ENCODE peak calls at places on chromosomes 13 and 19, in six cellular contexts. X is GM23338, Y is hepatocyte, D is HCT116, P is MM.1S, R is GM23248. E is an unnamed sample.

GRCh38 chr19:7074705-7075282 is 5.3 kb downstream of the ZNF557 start:
- DNase-seq in X (no peak), Y (no peak), D (no peak), P (no peak), R (no peak), E (no peak)

GRCh38 chr19:49442354-49442753 is 1.0 kb upstream of the SLC17A7 start:
- DNase-seq in X (peak; percentile 86), Y (no peak), D (no peak), P (no peak), R (peak; percentile 36), E (peak; percentile 67)

GRCh38 chr19:23914402-23915286 is at the start of gene ZNF726:
- DNase-seq in X (peak; percentile 4), Y (no peak), D (no peak), P (peak; percentile 86), R (peak; percentile 96), E (no peak)

GRCh38 chr19:28400953-28401671 is 811.8 kb downstream of the UQCRFS1 start:
- DNase-seq in X (no peak), Y (no peak), D (no peak), P (no peak), R (no peak), E (no peak)

GRCh38 chr19:5498817-5499535 is 43.8 kb downstream of the ZNRF4 start:
- DNase-seq in X (peak; percentile 87), Y (no peak), D (no peak), P (no peak), R (no peak), E (peak; percentile 96)

GRCh38 chr13:97256343-97256783 is 34.2 kb downstream of the MBNL2 start:
- DNase-seq in X (no peak), Y (peak; percentile 80), D (peak; percentile 98), P (no peak), R (peak; percentile 93), E (no peak)

GRCh38 chr19:58326501-58326913 is 287 bp upstream of the ZSCAN22 start:
- DNase-seq in X (no peak), Y (no peak), D (no peak), P (no peak), R (no peak), E (no peak)

GRCh38 chr19:4723465-4724251 is at the start of gene DPP9:
- DNase-seq in X (peak; percentile 98), Y (peak; percentile 99), D (peak; percentile 98), P (peak; percentile 100), R (peak; percentile 98), E (peak; percentile 99)

GRCh38 chr13:97913206-97913605 is 40.3 kb upstream of the IPO5 start:
- DNase-seq in X (no peak), Y (no peak), D (no peak), P (no peak), R (peak; percentile 53), E (no peak)

GRCh38 chr19:6516659-6517291 is 14.1 kb upstream of the TNFSF9 start:
- DNase-seq in X (peak; percentile 97), Y (peak; percentile 96), D (peak; percentile 66), P (peak; percentile 92), R (peak; percentile 94), E (peak; percentile 96)

GRCh38 chr13:83780201-83780600 is 102.1 kb downstream of the SLITRK1 start:
- DNase-seq in X (peak; percentile 82), Y (peak; percentile 43), D (peak; percentile 0), P (peak; percentile 34), R (peak; percentile 66), E (peak; percentile 39)

GRCh38 chr13:112972867-112973576 is 4.0 kb downstream of the MCF2L start:
- DNase-seq in X (no peak), Y (no peak), D (no peak), P (no peak), R (no peak), E (no peak)

GRCh38 chr19:2491130-2491801 is 15.3 kb downstream of the GADD45B start:
- DNase-seq in X (no peak), Y (peak; percentile 46), D (no peak), P (peak; percentile 79), R (peak; percentile 95), E (no peak)

GRCh38 chr13:110246530-110246929 is 60.4 kb downstream of the COL4A1 start:
- DNase-seq in X (no peak), Y (no peak), D (no peak), P (no peak), R (no peak), E (no peak)

DNA sequence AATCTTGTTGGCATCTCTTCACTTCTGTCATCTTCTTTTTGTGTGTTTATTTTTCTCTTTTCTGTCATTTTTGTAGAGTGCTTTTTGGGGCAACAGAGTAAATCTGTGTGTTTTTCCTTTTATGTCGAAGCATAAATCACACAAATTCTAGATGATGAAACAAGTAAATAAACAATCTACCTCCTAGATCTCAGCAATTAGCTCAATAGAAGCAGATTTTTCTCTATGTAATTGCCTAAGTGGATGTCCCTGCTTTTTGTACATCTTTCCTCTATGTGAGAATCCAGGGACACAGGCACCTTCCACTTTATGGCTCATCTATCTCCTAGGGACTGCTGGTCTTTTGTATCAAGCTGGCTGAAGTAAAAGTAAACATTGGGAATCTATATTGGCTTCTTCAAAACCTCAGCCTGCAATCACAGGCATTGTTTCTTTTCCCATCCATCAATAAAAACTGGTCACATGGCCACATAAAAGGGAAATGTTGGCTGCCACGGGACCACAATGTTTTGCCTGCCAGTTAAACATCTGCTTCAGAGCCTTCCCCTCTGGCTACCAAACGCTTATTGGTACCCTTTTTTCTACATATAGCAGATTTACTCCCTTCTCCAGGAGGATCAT is 323.8 kb downstream of the LMO7 start:
- DNase-seq in X (no peak), Y (no peak), D (no peak), P (no peak), R (no peak), E (no peak)
- TF ChIP-seq EZH2 in X (no peak), Y (no peak), D (no peak), P (no peak), R (no peak), E (no peak)

DNA sequence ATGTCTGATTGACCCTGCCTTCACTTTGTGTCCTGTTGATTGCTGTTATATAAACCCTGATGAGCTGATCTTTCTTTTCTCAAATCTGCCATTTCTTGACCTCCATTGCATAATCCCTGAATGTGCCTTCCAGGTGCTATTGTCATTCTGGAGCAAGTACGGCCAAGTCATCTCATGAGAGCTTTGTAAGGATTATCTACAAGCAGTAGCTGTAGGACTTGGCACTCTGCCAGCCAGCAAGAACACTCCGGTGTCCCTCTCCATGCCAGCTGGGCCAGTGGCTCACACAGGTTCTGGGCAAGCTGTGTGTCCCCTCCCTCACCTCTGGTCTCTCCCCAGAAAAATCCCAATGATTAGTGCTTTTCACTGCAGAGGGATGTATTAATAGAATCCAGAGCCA is 348.1 kb downstream of the FOXO1 start:
- DNase-seq in X (no peak), Y (peak; percentile 31), D (no peak), P (no peak), R (peak; percentile 15), E (no peak)
- TF ChIP-seq EZH2phosphoT487 in X (no peak), Y (no peak), D (no peak), P (no peak), R (no peak), E (no peak)

GRCh38 chr13:32315255-32316029 is at the start of the genes BRCA2 and ZAR1L:
- DNase-seq in X (peak; percentile 97), Y (peak; percentile 95), D (peak; percentile 77), P (peak; percentile 87), R (peak; percentile 97), E (peak; percentile 89)
- TF ChIP-seq EZH2 in X (no peak), Y (no peak), D (no peak), P (no peak), R (no peak), E (no peak)

GRCh38 chr19:1063909-1064660 is 2.9 kb upstream of the ARHGAP45 start:
- DNase-seq in X (peak; percentile 82), Y (no peak), D (no peak), P (no peak), R (no peak), E (no peak)

GRCh38 chr19:1064661-1065605 is 2.0 kb upstream of the ARHGAP45 start:
- DNase-seq in X (peak; percentile 90), Y (peak; percentile 84), D (peak; percentile 56), P (peak; percentile 83), R (peak; percentile 86), E (peak; percentile 87)

GRCh38 chr19:1061987-1062386 is 5.0 kb upstream of the ARHGAP45 start:
- DNase-seq in X (no peak), Y (no peak), D (no peak), P (no peak), R (no peak), E (no peak)

GRCh38 chr19:1062387-1063029 is 4.5 kb upstream of the ARHGAP45 start:
- DNase-seq in X (peak; percentile 51), Y (no peak), D (no peak), P (no peak), R (no peak), E (no peak)

DNA sequence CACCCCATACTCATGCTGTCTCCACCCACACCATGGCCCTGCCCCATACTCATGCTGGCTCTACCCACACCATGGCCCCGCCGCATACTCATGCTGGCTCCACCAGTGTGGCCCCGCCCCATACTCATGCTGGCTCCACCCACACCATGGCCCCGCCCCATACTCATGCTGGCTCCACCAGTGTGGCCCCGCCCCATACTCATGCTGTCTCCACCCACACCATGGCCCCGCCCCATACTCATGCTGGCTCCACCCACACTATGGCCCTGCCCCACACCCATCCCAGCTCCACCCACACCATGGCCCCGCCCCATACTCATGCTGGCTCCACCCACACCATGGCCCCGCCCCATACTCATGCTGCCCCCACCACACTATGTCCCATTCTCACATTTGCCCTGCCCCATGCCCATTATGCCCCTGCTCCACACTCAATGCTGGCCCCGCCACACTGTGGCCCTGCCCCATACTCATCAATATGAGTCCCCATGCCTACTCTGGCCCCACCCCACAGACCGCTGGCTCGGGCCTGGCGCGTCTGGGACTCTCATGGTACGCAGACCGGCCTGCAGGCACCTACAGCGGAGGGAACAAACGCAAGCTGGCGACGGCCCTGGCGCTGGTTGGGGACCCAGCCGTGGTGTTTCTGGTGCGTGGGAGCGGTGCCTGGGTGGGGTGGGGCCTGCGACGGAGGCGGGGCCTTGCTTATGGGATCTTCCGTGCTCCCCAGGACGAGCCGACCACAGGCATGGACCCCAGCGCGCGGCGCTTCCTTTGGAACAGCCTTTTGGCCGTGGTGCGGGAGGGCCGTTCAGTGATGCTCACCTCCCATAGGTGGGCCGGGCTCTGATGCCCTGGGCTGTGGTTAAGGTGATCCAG is 3.7 kb upstream of the ARHGAP45 start:
- DNase-seq in X (peak; percentile 43), Y (no peak), D (peak; percentile 78), P (peak; percentile 73), R (peak; percentile 47), E (no peak)
- TF ChIP-seq EZH2phosphoT487 in X (no peak), Y (no peak), D (no peak), P (no peak), R (no peak), E (no peak)

GRCh38 chr13:49373699-49374098 is 70.2 kb downstream of the CAB39L start:
- DNase-seq in X (no peak), Y (no peak), D (no peak), P (no peak), R (peak; percentile 14), E (no peak)
- TF ChIP-seq EZH2 in X (no peak), Y (no peak), D (no peak), P (no peak), R (no peak), E (no peak)

DNA sequence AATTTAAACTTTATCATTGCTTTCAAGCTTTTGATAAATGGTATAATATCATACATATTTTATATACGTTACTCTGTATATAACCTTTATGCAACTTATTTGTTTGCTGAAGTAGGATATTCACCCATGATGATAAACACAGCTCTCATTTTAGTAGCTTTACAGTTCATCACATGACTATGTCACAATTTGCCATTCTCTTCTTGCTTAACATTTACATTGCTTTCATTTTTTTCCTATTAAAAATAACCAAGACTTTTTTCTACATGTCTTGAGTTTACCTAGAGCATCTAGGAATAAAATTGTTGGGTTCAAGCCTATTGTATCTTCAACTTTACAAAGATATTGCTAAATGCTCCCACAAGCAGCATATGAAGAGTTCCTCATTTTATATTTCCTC is 54.0 kb downstream of the KCNRG start:
- DNase-seq in X (no peak), Y (no peak), D (no peak), P (no peak), R (peak; percentile 50), E (no peak)
- TF ChIP-seq EZH2phosphoT487 in X (no peak), Y (no peak), D (no peak), P (no peak), R (no peak), E (no peak)

GRCh38 chr19:41928221-41928683 is at the start of gene ERFL:
- DNase-seq in X (peak; percentile 50), Y (no peak), D (no peak), P (peak; percentile 13), R (peak; percentile 51), E (peak; percentile 52)
- TF ChIP-seq EZH2 in X (peak; percentile 82), Y (peak; percentile 43), D (no peak), P (no peak), R (peak; percentile 16), E (peak; percentile 80)